ENCODE peak calls at places on chromosomes 4 and X, in four cellular contexts. R is H1, C is GM12878, I is HepG2. F is an unnamed sample. For H3K27me3, the result is how much of the 10 kb centered on the place peaks cover.

GRCh38 chrX:46758163-46758955 is 559 bp downstream of the SLC9A7 start:
- DNase-seq in C (no peak), I (no peak), R (no peak), F (no peak)

GRCh38 chrX:109886122-109886761 is 116.7 kb upstream of the TMEM164 start:
- DNase-seq in C (no peak), R (no peak), I (peak), F (peak)

GRCh38 chr4:7966281-7967062 is 26.8 kb upstream of the AFAP1 start:
- DNase-seq in C (no peak), I (no peak), R (no peak), F (no peak)

GRCh38 chr4:179472164-179472563 is 2029.9 kb upstream of the AGA start:
- DNase-seq in R (no peak), C (no peak), I (no peak), F (no peak)

GRCh38 chr4:158410272-158410671 is 111.4 kb upstream of the RXFP1 start:
- DNase-seq in C (no peak), R (no peak), I (no peak), F (no peak)

GRCh38 chrX:39017716-39018115 is 216.5 kb downstream of the MID1IP1 start:
- DNase-seq in C (no peak), I (peak), R (no peak), F (peak)

GRCh38 chrX:69152398-69152797 is 12.9 kb downstream of the PJA1 start:
- DNase-seq in C (no peak), I (peak), R (no peak), F (no peak)

GRCh38 chr4:83219344-83219990 is 65.1 kb downstream of the COQ2 start:
- DNase-seq in C (peak), R (no peak), I (no peak), F (no peak)

GRCh38 chrX:1555370-1555769 is 18.4 kb upstream of the P2RY8 start:
- DNase-seq in C (no peak), R (no peak), I (no peak), F (no peak)

GRCh38 chr4:11130195-11130975 is 298.3 kb downstream of the HS3ST1 start:
- DNase-seq in R (no peak), C (no peak), I (no peak), F (no peak)

GRCh38 chrX:3094261-3094660 is 53.0 kb downstream of the ARSF start:
- DNase-seq in I (no peak), C (no peak), R (no peak), F (no peak)

GRCh38 chr4:4289575-4289929 is 402 bp downstream of the LYAR start:
- DNase-seq in C (no peak), R (no peak), I (no peak), F (no peak)

DNA sequence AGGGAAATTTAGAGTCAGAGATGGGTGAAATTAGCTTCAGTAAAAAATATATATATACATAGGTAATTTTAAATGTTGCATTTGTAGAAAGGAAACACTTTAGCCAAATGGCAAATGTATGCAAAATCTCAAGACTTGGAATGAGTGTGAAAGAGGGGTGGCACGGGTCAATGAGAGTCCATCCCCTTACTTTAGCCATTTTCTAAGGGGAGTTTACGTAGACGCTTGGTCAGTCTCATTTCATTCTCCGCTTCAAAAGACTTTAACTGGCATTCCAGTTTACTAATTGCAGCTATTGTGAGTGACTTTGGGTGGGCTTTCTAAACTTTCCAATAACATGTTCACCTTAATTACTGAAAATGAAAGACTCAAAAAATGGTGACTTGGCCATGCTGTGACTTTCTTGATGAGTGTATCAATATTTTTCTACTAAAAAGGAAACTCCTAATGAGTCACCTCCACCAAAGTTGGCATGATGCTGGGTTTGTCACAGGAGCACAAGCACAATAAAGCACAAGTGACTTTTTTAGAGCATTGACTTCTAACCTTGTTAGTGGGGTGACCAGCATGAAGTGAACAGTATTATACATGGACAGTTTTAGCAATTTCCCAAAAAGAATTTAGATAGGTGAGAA is 356.0 kb upstream of the RASGEF1B start:
- DNase-seq in R (no peak), I (no peak), C (peak), F (no peak)
- TF ChIP-seq SUZ12 in R (no peak), I (no peak), C (no peak), F (no peak)

DNA sequence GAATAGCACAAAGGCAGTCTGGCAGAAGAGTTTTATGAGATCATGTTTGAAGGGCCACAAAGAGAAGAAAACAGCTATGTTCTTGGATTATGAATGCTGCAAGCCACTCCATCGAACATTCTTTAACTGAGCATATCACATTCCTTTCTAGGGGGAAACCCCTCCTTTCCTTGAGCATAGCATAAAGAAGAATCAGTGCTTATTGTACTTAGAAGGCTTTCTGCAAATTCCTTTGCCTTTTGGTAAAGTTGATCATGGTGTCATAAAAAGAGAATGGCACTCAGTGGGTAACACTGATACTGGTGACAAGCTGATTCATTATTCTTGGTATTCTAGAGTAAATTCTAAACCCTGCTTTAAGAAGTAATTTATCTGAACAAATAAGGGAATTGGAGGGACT is 88.5 kb upstream of the GPR34 start:
- DNase-seq in C (no peak), R (no peak), I (no peak), F (no peak)
- H3K27me3 ChIP-seq in C (under half), R (under half), I (under half), F (under half)

DNA sequence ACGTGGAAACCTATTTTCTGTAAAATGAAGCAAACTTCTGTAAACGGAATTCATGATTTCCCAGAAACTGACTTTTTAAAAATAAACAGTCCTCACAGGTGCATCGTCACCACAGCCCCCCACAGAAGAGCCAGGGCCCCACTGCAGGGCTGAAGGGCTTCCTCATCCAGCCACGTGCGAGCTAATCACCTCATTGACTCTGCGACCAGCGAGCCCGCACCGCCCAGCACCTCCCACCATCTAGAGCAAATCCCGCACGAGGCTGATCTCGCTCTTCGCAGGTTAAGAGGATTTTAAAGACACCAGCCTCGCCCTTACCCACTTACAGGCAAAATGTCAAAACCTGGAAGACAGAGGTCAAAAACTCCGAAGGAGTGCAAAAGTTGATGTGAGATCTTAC is 14.8 kb downstream of the PPP2R3B start:
- DNase-seq in R (no peak), C (no peak), I (no peak), F (no peak)
- H3K4me3 ChIP-seq in R (no peak), C (no peak), I (no peak), F (no peak)

GRCh38 chr4:74541611-74542177 is 96.8 kb downstream of the AREG start:
- DNase-seq in I (no peak), R (no peak), C (no peak), F (no peak)
- TF ChIP-seq SUZ12 in I (no peak), R (no peak), C (no peak), F (no peak)

GRCh38 chr4:2416564-2417195 is 1.8 kb downstream of the ZFYVE28 start:
- DNase-seq in C (no peak), R (no peak), I (no peak), F (no peak)

GRCh38 chr4:2415881-2416563 is 2.4 kb downstream of the ZFYVE28 start:
- DNase-seq in C (no peak), R (no peak), I (no peak), F (no peak)

GRCh38 chr4:2418652-2419571 is at the start of gene CFAP99:
- DNase-seq in C (peak), R (peak), I (peak), F (peak)

GRCh38 chr4:2417765-2418651 is at the start of gene ZFYVE28:
- DNase-seq in I (no peak), R (no peak), C (no peak), F (no peak)

DNA sequence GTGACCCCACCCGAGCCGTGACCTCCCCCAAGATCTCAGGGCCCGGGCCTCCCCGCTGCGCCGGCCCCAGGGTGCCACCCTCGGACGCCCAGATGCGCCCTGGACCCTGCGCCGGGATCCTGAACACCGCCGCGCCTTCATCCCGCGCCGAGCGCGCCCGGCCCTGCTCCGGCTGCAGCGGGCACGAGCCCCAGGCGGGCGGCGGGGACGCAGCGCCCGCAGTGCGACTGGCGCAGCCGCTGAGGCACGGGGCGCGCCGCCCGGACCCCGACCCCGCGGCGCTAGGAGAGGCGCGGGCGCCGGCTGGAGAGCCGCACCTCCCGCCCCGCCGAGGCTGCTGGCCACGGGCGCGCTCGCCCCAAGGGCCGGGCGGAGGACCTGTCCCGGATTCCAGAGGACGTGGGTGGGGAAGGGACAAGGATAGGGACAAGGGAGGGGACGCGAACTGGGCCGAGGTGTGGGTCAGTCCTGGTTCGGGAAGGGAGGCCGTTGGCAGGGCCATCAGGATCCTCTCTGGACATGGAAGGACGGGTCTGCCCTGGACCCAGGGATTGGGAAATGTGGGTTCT is 1.2 kb downstream of the ZFYVE28 start:
- DNase-seq in I (no peak), C (no peak), R (no peak), F (no peak)
- H3K27me3 ChIP-seq in I (half or more), C (under half), R (half or more), F (half or more)

GRCh38 chr4:139734201-139734874 is 68.7 kb downstream of the MGST2 start:
- DNase-seq in R (no peak), C (no peak), I (no peak), F (no peak)
- H3K4me3 ChIP-seq in R (peak), C (no peak), I (no peak), F (peak)

DNA sequence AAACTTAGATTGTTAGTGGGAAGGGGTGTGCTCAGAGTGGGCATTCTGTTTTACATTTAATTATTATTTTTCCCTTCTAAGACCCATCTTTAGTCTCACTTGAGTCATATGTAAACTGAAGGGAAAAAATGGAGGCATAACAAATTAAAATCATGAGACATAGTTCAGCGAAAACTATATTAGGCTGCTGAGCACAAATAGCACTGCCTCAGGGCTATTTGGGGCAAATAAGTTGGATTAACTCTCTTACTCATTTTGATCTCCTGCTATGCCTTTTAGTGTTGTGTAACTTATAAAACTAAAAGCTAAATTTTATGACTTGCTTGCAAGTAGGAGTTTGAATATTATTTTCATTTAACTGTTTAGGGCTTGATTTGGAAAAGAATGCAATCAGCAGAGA is 1329.2 kb upstream of the PCDH7 start:
- DNase-seq in I (no peak), R (no peak), C (no peak), F (no peak)
- TF ChIP-seq SUZ12 in I (no peak), R (no peak), C (no peak), F (no peak)